ENCODE peak calls at places on chromosomes 12 and 14, in six cellular contexts. One of them, this sample, is unnamed.

GRCh38 chr12:32444895-32445294 is 45.5 kb downstream of the FGD4 start:
- DNase-seq in stimulated activated naive CD8-positive, alpha-beta T cell treated with anti-CD3 and anti-CD28 coated beads, Interleukin-15, Interleukin-2, amounts not matched to agents 100 U/mL and 50 U/mL, for 24 hours: no peak
- DNase-seq in iPS-NIHi11: peak
- DNase-seq in stomach: no peak
- DNase-seq in stimulated activated CD8-positive, alpha-beta memory T cell treated with anti-CD3 and anti-CD28 coated beads, Interleukin-2, amount 100 ng/mL, for 48 hours: no peak
- DNase-seq in tibial nerve: no peak
- DNase-seq in this sample: no peak

GRCh38 chr12:41032386-41032785 is 155.7 kb upstream of the PDZRN4 start:
- DNase-seq in stimulated activated naive CD8-positive, alpha-beta T cell treated with anti-CD3 and anti-CD28 coated beads, Interleukin-15, Interleukin-2, amounts not matched to agents 100 U/mL and 50 U/mL, for 24 hours: no peak
- DNase-seq in iPS-NIHi11: no peak
- DNase-seq in stomach: no peak
- DNase-seq in stimulated activated CD8-positive, alpha-beta memory T cell treated with anti-CD3 and anti-CD28 coated beads, Interleukin-2, amount 100 ng/mL, for 48 hours: no peak
- DNase-seq in tibial nerve: no peak
- DNase-seq in this sample: no peak

GRCh38 chr14:104771374-104771773 is 18.4 kb downstream of the SIVA1 start:
- DNase-seq in stimulated activated naive CD8-positive, alpha-beta T cell treated with anti-CD3 and anti-CD28 coated beads, Interleukin-15, Interleukin-2, amounts not matched to agents 100 U/mL and 50 U/mL, for 24 hours: no peak
- DNase-seq in iPS-NIHi11: no peak
- DNase-seq in stomach: no peak
- DNase-seq in stimulated activated CD8-positive, alpha-beta memory T cell treated with anti-CD3 and anti-CD28 coated beads, Interleukin-2, amount 100 ng/mL, for 48 hours: no peak
- DNase-seq in tibial nerve: no peak
- DNase-seq in this sample: no peak

GRCh38 chr12:114669501-114670256 is 14.3 kb downstream of the TBX3 start:
- DNase-seq in stimulated activated naive CD8-positive, alpha-beta T cell treated with anti-CD3 and anti-CD28 coated beads, Interleukin-15, Interleukin-2, amounts not matched to agents 100 U/mL and 50 U/mL, for 24 hours: no peak
- DNase-seq in iPS-NIHi11: no peak
- DNase-seq in stomach: no peak
- DNase-seq in stimulated activated CD8-positive, alpha-beta memory T cell treated with anti-CD3 and anti-CD28 coated beads, Interleukin-2, amount 100 ng/mL, for 48 hours: no peak
- DNase-seq in tibial nerve: no peak
- DNase-seq in this sample: peak

GRCh38 chr14:90301580-90302181 is 30.1 kb downstream of the NRDE2 start:
- DNase-seq in stimulated activated naive CD8-positive, alpha-beta T cell treated with anti-CD3 and anti-CD28 coated beads, Interleukin-15, Interleukin-2, amounts not matched to agents 100 U/mL and 50 U/mL, for 24 hours: no peak
- DNase-seq in iPS-NIHi11: no peak
- DNase-seq in stomach: no peak
- DNase-seq in stimulated activated CD8-positive, alpha-beta memory T cell treated with anti-CD3 and anti-CD28 coated beads, Interleukin-2, amount 100 ng/mL, for 48 hours: no peak
- DNase-seq in tibial nerve: no peak
- DNase-seq in this sample: no peak

GRCh38 chr12:53969588-53970259 is 3.2 kb upstream of the HOXC11 start:
- DNase-seq in stimulated activated naive CD8-positive, alpha-beta T cell treated with anti-CD3 and anti-CD28 coated beads, Interleukin-15, Interleukin-2, amounts not matched to agents 100 U/mL and 50 U/mL, for 24 hours: no peak
- DNase-seq in iPS-NIHi11: no peak
- DNase-seq in stomach: no peak
- DNase-seq in stimulated activated CD8-positive, alpha-beta memory T cell treated with anti-CD3 and anti-CD28 coated beads, Interleukin-2, amount 100 ng/mL, for 48 hours: no peak
- DNase-seq in tibial nerve: no peak
- DNase-seq in this sample: no peak

GRCh38 chr12:80756875-80757274 is 40.2 kb downstream of the MYF5 start:
- DNase-seq in stimulated activated naive CD8-positive, alpha-beta T cell treated with anti-CD3 and anti-CD28 coated beads, Interleukin-15, Interleukin-2, amounts not matched to agents 100 U/mL and 50 U/mL, for 24 hours: no peak
- DNase-seq in iPS-NIHi11: no peak
- DNase-seq in stomach: no peak
- DNase-seq in stimulated activated CD8-positive, alpha-beta memory T cell treated with anti-CD3 and anti-CD28 coated beads, Interleukin-2, amount 100 ng/mL, for 48 hours: no peak
- DNase-seq in tibial nerve: no peak
- DNase-seq in this sample: no peak

GRCh38 chr12:53698948-53699672 is 23.2 kb upstream of the ATP5MC2 start:
- DNase-seq in stimulated activated naive CD8-positive, alpha-beta T cell treated with anti-CD3 and anti-CD28 coated beads, Interleukin-15, Interleukin-2, amounts not matched to agents 100 U/mL and 50 U/mL, for 24 hours: no peak
- DNase-seq in iPS-NIHi11: no peak
- DNase-seq in stomach: no peak
- DNase-seq in stimulated activated CD8-positive, alpha-beta memory T cell treated with anti-CD3 and anti-CD28 coated beads, Interleukin-2, amount 100 ng/mL, for 48 hours: no peak
- DNase-seq in tibial nerve: no peak
- DNase-seq in this sample: no peak

GRCh38 chr12:6265038-6265405 is 45.5 kb upstream of the PLEKHG6 start:
- DNase-seq in stimulated activated naive CD8-positive, alpha-beta T cell treated with anti-CD3 and anti-CD28 coated beads, Interleukin-15, Interleukin-2, amounts not matched to agents 100 U/mL and 50 U/mL, for 24 hours: no peak
- DNase-seq in iPS-NIHi11: no peak
- DNase-seq in stomach: no peak
- DNase-seq in stimulated activated CD8-positive, alpha-beta memory T cell treated with anti-CD3 and anti-CD28 coated beads, Interleukin-2, amount 100 ng/mL, for 48 hours: no peak
- DNase-seq in tibial nerve: no peak
- DNase-seq in this sample: no peak

GRCh38 chr12:48122065-48122834 is 3.1 kb downstream of the PFKM start:
- DNase-seq in stimulated activated naive CD8-positive, alpha-beta T cell treated with anti-CD3 and anti-CD28 coated beads, Interleukin-15, Interleukin-2, amounts not matched to agents 100 U/mL and 50 U/mL, for 24 hours: no peak
- DNase-seq in iPS-NIHi11: no peak
- DNase-seq in stomach: no peak
- DNase-seq in stimulated activated CD8-positive, alpha-beta memory T cell treated with anti-CD3 and anti-CD28 coated beads, Interleukin-2, amount 100 ng/mL, for 48 hours: no peak
- DNase-seq in tibial nerve: no peak
- DNase-seq in this sample: no peak

GRCh38 chr12:71475280-71475679 is 35.7 kb downstream of the LGR5 start:
- DNase-seq in stimulated activated naive CD8-positive, alpha-beta T cell treated with anti-CD3 and anti-CD28 coated beads, Interleukin-15, Interleukin-2, amounts not matched to agents 100 U/mL and 50 U/mL, for 24 hours: no peak
- DNase-seq in iPS-NIHi11: no peak
- DNase-seq in stomach: no peak
- DNase-seq in stimulated activated CD8-positive, alpha-beta memory T cell treated with anti-CD3 and anti-CD28 coated beads, Interleukin-2, amount 100 ng/mL, for 48 hours: no peak
- DNase-seq in tibial nerve: no peak
- DNase-seq in this sample: no peak

GRCh38 chr12:46388427-46388992 is 15.9 kb upstream of the SLC38A2 start:
- DNase-seq in stimulated activated naive CD8-positive, alpha-beta T cell treated with anti-CD3 and anti-CD28 coated beads, Interleukin-15, Interleukin-2, amounts not matched to agents 100 U/mL and 50 U/mL, for 24 hours: no peak
- DNase-seq in iPS-NIHi11: no peak
- DNase-seq in stomach: no peak
- DNase-seq in stimulated activated CD8-positive, alpha-beta memory T cell treated with anti-CD3 and anti-CD28 coated beads, Interleukin-2, amount 100 ng/mL, for 48 hours: no peak
- DNase-seq in tibial nerve: no peak
- DNase-seq in this sample: no peak

GRCh38 chr12:65956056-65956738 is 131.9 kb downstream of the HMGA2 start:
- DNase-seq in stimulated activated naive CD8-positive, alpha-beta T cell treated with anti-CD3 and anti-CD28 coated beads, Interleukin-15, Interleukin-2, amounts not matched to agents 100 U/mL and 50 U/mL, for 24 hours: no peak
- DNase-seq in iPS-NIHi11: no peak
- DNase-seq in stomach: no peak
- DNase-seq in stimulated activated CD8-positive, alpha-beta memory T cell treated with anti-CD3 and anti-CD28 coated beads, Interleukin-2, amount 100 ng/mL, for 48 hours: no peak
- DNase-seq in tibial nerve: no peak
- DNase-seq in this sample: no peak